ENCODE peak calls at places on chromosomes 7 and 10, in seven cellular contexts. E is progenitor cell of endocrine pancreas, I is fibroblast of lung, K is kidney, M is BJ, U is A549, L is adrenal gland. Q is an unnamed sample.

GRCh38 chr7:152590481-152590880 is 85.5 kb downstream of the XRCC2 start:
- DNase-seq in M (no peak), K (no peak), E (no peak), I (no peak), U (no peak), L (no peak), Q (no peak)

GRCh38 chr7:78448915-78449314 is 650.3 kb downstream of the PHTF2 start:
- DNase-seq in M (no peak), E (no peak), K (no peak), L (no peak), U (no peak), I (no peak), Q (no peak)

GRCh38 chr10:21493841-21494220 is 31.7 kb downstream of the SKIDA1 start:
- DNase-seq in L (no peak), I (no peak), K (no peak), U (no peak), M (no peak), E (no peak), Q (no peak)

GRCh38 chr7:36549003-36549402 is 159.3 kb downstream of the ANLN start:
- DNase-seq in I (peak), U (no peak), K (no peak), M (no peak), L (no peak), E (no peak), Q (no peak)

GRCh38 chr7:2781636-2782035 is 62.5 kb downstream of the GNA12 start:
- DNase-seq in I (peak), U (no peak), K (no peak), M (no peak), L (no peak), E (no peak), Q (no peak)

GRCh38 chr10:22710139-22710745 is 4.1 kb downstream of the PIP4K2A start:
- DNase-seq in I (no peak), K (no peak), E (no peak), U (no peak), M (no peak), L (no peak), Q (no peak)

GRCh38 chr10:25725917-25726716 is 207.9 kb upstream of the MYO3A start:
- DNase-seq in U (peak), E (no peak), M (no peak), K (no peak), L (no peak), I (peak), Q (no peak)

GRCh38 chr10:27611209-27611608 is 107.1 kb downstream of the RAB18 start:
- DNase-seq in L (no peak), I (peak), M (peak), K (no peak), E (no peak), U (no peak), Q (no peak)

GRCh38 chr10:78664929-78665525 is 403.7 kb upstream of the ZMIZ1 start:
- DNase-seq in U (no peak), M (no peak), I (peak), K (no peak), E (no peak), L (no peak), Q (no peak)

GRCh38 chr10:5813341-5814109 is at the start of gene GDI2:
- DNase-seq in L (peak), U (peak), E (peak), I (peak), K (peak), M (peak), Q (peak)
- TF ChIP-seq CTCF in L (peak), U (no peak), E (no peak), I (no peak), K (no peak), M (no peak), Q (no peak)

GRCh38 chr10:69570050-69570816 is 3.0 kb downstream of the NEUROG3 start:
- DNase-seq in I (no peak), K (no peak), M (no peak), E (no peak), L (no peak), U (no peak), Q (no peak)

GRCh38 chr10:69568472-69569143 is 4.6 kb downstream of the NEUROG3 start:
- DNase-seq in L (no peak), E (no peak), U (no peak), M (no peak), K (no peak), I (no peak), Q (no peak)

GRCh38 chr10:69569144-69569934 is 3.9 kb downstream of the NEUROG3 start:
- DNase-seq in E (no peak), L (no peak), M (no peak), I (no peak), U (no peak), K (no peak), Q (no peak)

GRCh38 chr10:69571618-69572158 is 1.5 kb downstream of the NEUROG3 start:
- DNase-seq in I (no peak), K (no peak), L (no peak), U (no peak), E (no peak), M (no peak), Q (no peak)

DNA sequence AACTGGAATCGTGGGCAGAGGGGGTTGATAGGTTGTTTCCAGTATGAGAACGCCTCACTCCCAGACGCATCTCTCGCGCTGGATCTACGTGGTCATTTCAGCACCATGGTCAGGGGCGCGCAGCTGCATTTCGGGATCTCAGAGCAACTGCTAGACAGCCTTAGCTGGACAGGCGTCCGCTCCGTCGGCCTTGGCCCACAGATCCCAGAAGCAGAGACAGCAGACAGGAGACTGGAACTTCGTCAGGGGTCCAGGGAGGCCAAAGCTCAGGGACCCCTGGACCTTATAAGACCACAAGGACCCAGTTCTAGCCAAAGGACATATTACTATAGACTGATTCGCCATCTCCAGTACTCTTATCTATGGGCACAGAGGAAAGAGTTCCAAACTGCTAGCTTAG is 5.3 kb downstream of the NEUROG3 start:
- DNase-seq in M (no peak), K (no peak), U (peak), I (peak), L (peak), E (peak), Q (peak)
- TF ChIP-seq CTCF in M (no peak), K (no peak), U (no peak), I (no peak), L (no peak), E (no peak), Q (no peak)

DNA sequence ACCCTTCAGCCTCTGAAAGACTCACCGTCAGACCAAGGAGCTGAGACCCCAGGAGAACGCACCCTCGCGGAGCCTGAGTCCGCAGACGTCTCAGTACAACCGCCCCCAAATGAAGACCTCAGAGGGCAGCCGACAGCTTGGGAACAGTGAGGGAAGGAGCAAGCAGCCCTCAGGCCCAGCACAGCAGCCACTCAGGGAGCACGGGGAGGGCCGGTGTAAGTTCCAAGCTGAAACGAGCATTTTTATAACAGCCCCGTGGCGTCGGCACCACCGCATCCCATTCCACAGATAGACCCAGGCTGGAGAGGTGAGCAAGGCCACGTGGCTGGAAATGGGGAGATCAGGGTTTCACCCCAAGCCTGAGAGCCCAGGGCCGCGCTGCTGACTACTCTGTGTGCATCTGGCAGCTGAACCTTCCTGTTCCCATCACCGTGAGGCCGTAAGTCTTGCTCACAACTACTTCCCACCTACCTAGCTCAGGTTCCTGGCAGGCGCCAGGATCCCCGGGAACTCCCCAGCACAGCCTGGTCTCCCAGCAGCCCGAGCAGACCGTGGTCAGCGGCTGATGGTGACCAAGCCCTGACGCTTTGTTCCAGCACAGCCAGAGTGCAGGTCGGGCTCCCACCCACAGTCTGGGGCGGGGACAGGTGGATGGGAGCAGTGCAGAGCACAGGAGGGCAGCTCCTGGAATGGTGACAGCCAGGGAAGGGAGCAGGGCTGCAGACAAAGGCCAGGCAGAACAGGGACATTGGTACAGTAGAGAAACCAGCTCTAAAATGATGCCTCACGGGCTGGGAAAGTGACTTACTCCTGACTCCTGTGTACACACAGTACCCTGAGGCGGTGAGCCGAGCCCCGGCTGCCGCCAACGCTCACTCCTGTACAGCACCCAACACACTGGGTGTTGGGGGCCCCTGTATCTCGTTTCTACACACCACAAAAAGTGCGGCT is 6.1 kb upstream of the NOM1 start:
- DNase-seq in U (no peak), I (no peak), M (no peak), E (no peak), L (no peak), K (peak), Q (no peak)
- TF ChIP-seq CTCF in U (no peak), I (no peak), M (no peak), E (no peak), L (no peak), K (no peak), Q (no peak)

GRCh38 chr7:131692131-131692960 is 135.9 kb upstream of the PODXL start:
- DNase-seq in K (peak), U (peak), I (peak), M (no peak), E (peak), L (peak), Q (peak)
- TF ChIP-seq CTCF in K (peak), U (peak), I (peak), M (peak), E (peak), L (peak), Q (peak)

GRCh38 chr7:154795014-154795413 is 207.9 kb downstream of the PAXIP1 start:
- DNase-seq in K (no peak), U (no peak), I (no peak), L (no peak), E (no peak), M (no peak), Q (no peak)
- TF ChIP-seq CTCF in K (no peak), U (no peak), I (no peak), L (no peak), E (peak), M (no peak), Q (no peak)

GRCh38 chr10:111875760-111876159 is 307.8 kb downstream of the GPAM start:
- DNase-seq in U (no peak), I (peak), K (no peak), E (no peak), L (no peak), M (no peak), Q (no peak)

GRCh38 chr10:111885919-111886318 is 297.6 kb downstream of the GPAM start:
- DNase-seq in L (no peak), M (no peak), K (no peak), E (no peak), I (no peak), U (no peak), Q (no peak)

GRCh38 chr10:111877274-111877673 is 306.3 kb downstream of the GPAM start:
- DNase-seq in E (no peak), K (no peak), I (no peak), L (no peak), M (no peak), U (no peak), Q (no peak)

GRCh38 chr10:111874586-111874985 is 309.0 kb downstream of the GPAM start:
- DNase-seq in E (no peak), K (no peak), U (no peak), L (no peak), M (no peak), I (peak), Q (no peak)

DNA sequence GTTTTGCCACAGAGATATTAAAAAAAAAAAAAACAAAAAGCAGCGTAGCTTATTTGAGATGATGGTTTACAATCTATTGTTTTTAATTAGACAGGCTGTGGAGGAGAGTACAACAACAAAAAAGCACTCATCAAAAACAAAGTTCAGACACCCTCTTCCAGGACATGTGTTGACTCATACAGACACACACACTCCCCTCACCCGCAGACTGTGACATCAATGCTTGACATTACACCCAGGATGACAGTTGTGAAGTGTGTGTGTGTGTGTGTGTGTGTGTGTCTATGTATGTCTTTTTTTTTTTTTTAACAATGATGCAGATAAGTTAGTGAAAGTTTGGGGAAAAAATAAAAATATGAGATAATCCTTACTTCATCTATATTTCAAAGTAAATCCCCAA is 303.6 kb downstream of the GPAM start:
- DNase-seq in K (no peak), U (no peak), M (no peak), L (no peak), E (no peak), I (no peak), Q (no peak)
- TF ChIP-seq CTCF in K (no peak), U (no peak), M (no peak), L (no peak), E (no peak), I (no peak), Q (no peak)

Q was measured in mesothelial cell of epicardium.